ENCODE peak calls at places on chromosomes 5 and 9, in eight cellular contexts. V is fibroblast of the aortic adventitia, N is heart right ventricle, Y is lung, S is lower leg skin, L is foreskin fibroblast, C is gastrocnemius medialis, P is retinal pigment epithelial cell. G is an unnamed sample.

GRCh38 chr9:35538361-35539234 is 48.7 kb downstream of the RUSC2 start:
- DNase-seq in S (no peak), P (no peak), L (peak), N (peak), C (peak), V (peak), Y (no peak), G (peak)

GRCh38 chr9:14246951-14247350 is 67.0 kb downstream of the NFIB start:
- DNase-seq in C (no peak), L (no peak), N (no peak), V (no peak), S (no peak), Y (no peak), P (no peak), G (no peak)

GRCh38 chr9:108549184-108549583 is 306.6 kb downstream of the ACTL7B start:
- DNase-seq in N (no peak), S (no peak), V (no peak), P (no peak), C (no peak), L (no peak), Y (no peak), G (peak)

GRCh38 chr5:132262882-132263547 is 5.5 kb downstream of the PDLIM4 start:
- DNase-seq in Y (no peak), S (no peak), C (no peak), V (no peak), L (no peak), P (no peak), N (no peak), G (no peak)

GRCh38 chr5:107985144-107985543 is 314.4 kb upstream of the EFNA5 start:
- DNase-seq in Y (peak), N (no peak), S (no peak), P (peak), L (no peak), C (peak), V (no peak), G (peak)

GRCh38 chr5:7074176-7074575 is 321.8 kb upstream of the ADCY2 start:
- DNase-seq in S (no peak), V (no peak), Y (no peak), L (no peak), N (no peak), C (no peak), P (no peak), G (no peak)

GRCh38 chr5:88245893-88246244 is 22.8 kb downstream of the TMEM161B start:
- DNase-seq in N (no peak), S (no peak), P (no peak), Y (no peak), L (no peak), V (no peak), C (no peak), G (no peak)

GRCh38 chr5:158431369-158432029 is 572.6 kb upstream of the CLINT1 start:
- DNase-seq in V (peak), S (peak), Y (no peak), L (peak), N (no peak), P (no peak), C (peak), G (peak)

GRCh38 chr5:122846051-122846567 is 696 bp downstream of the SNX24 start:
- DNase-seq in L (peak), P (no peak), N (no peak), V (peak), Y (peak), C (no peak), S (no peak), G (peak)

GRCh38 chr9:93132287-93132927 is 1.6 kb downstream of the NINJ1 start:
- DNase-seq in V (peak), S (peak), C (peak), L (peak), P (no peak), Y (no peak), N (peak), G (peak)

GRCh38 chr5:79971156-79971555 is 19.9 kb downstream of the MTX3 start:
- DNase-seq in C (no peak), Y (no peak), L (peak), V (peak), P (no peak), N (no peak), S (no peak), G (peak)

GRCh38 chr5:83474170-83474796 is 2.7 kb downstream of the VCAN start:
- DNase-seq in N (peak), C (peak), Y (peak), V (peak), S (peak), P (peak), L (peak), G (peak)

GRCh38 chr5:113293613-113294340 is 141.0 kb downstream of the TSSK1B start:
- DNase-seq in V (peak), P (no peak), Y (no peak), C (no peak), S (peak), L (peak), N (no peak), G (peak)

GRCh38 chr9:20981486-20981885 is 50.0 kb downstream of the HACD4 start:
- DNase-seq in Y (no peak), S (no peak), V (peak), L (peak), N (no peak), P (peak), C (no peak), G (peak)

GRCh38 chr9:98083566-98084135 is 27.1 kb downstream of the NANS start:
- DNase-seq in L (no peak), C (no peak), Y (no peak), S (no peak), N (no peak), P (no peak), V (no peak), G (no peak)

GRCh38 chr5:22063717-22064116 is 789.4 kb downstream of the CDH12 start:
- DNase-seq in N (no peak), P (no peak), C (no peak), S (no peak), L (no peak), Y (no peak), V (no peak), G (no peak)

GRCh38 chr5:10460252-10460906 is 18.7 kb downstream of the ROPN1L start:
- DNase-seq in L (no peak), P (no peak), Y (no peak), S (no peak), V (peak), N (peak), C (no peak), G (no peak)

GRCh38 chr9:69697475-69697874 is 25.3 kb upstream of the APBA1 start:
- DNase-seq in C (no peak), P (no peak), V (no peak), S (no peak), Y (no peak), L (no peak), N (no peak), G (no peak)

GRCh38 chr5:83378624-83379259 is 92.8 kb upstream of the VCAN start:
- DNase-seq in L (no peak), S (no peak), C (no peak), Y (no peak), N (no peak), P (no peak), V (no peak), G (no peak)

GRCh38 chr9:115849679-115850412 is 303.7 kb upstream of the PAPPA start:
- DNase-seq in P (no peak), V (peak), N (no peak), S (no peak), Y (no peak), L (peak), C (no peak), G (peak)

GRCh38 chr9:133592731-133593409 is 16.3 kb downstream of the FAM163B start:
- DNase-seq in L (no peak), C (no peak), P (no peak), Y (no peak), S (no peak), N (no peak), V (no peak), G (peak)

GRCh38 chr5:151664694-151665583 is 21.8 kb downstream of the SPARC start:
- DNase-seq in S (no peak), P (no peak), L (peak), C (no peak), V (peak), N (peak), Y (no peak), G (peak)

GRCh38 chr9:83622433-83622813 is 520 bp upstream of the IDNK start:
- DNase-seq in C (no peak), S (no peak), N (no peak), L (no peak), V (no peak), Y (no peak), P (no peak), G (no peak)

GRCh38 chr9:133141833-133142594 is 21.0 kb upstream of the RALGDS start:
- DNase-seq in N (peak), C (no peak), S (no peak), V (no peak), Y (no peak), L (no peak), P (no peak), G (no peak)

GRCh38 chr9:127966416-127967150 is 14.2 kb downstream of the EEIG1 start:
- DNase-seq in C (no peak), L (no peak), Y (no peak), V (no peak), N (no peak), P (no peak), S (no peak), G (no peak)

GRCh38 chr5:82405166-82405565 is 127.0 kb upstream of the RPS23 start:
- DNase-seq in V (peak), L (peak), N (no peak), Y (no peak), C (no peak), S (no peak), P (peak), G (peak)

GRCh38 chr9:118882674-118883073 is 486.6 kb downstream of the BRINP1 start:
- DNase-seq in C (no peak), L (no peak), S (no peak), V (no peak), Y (no peak), P (no peak), N (no peak), G (no peak)

GRCh38 chr5:174317261-174317894 is 271.9 kb downstream of the NSG2 start:
- DNase-seq in P (no peak), Y (no peak), C (no peak), N (peak), S (no peak), L (peak), V (peak), G (peak)

GRCh38 chr5:541148-541887 is 17.1 kb upstream of the SLC9A3 start:
- DNase-seq in L (no peak), V (no peak), S (no peak), C (no peak), N (peak), Y (no peak), P (no peak), G (no peak)

GRCh38 chr9:16128003-16128402 is 575.2 kb downstream of the CCDC171 start:
- DNase-seq in C (no peak), Y (no peak), N (no peak), V (no peak), P (no peak), L (no peak), S (no peak), G (no peak)

GRCh38 chr5:67693956-67694564 is 497.5 kb upstream of the CD180 start:
- DNase-seq in S (peak), P (peak), N (peak), Y (peak), L (peak), C (peak), V (peak), G (peak)

GRCh38 chr5:6473284-6473683 is 24.6 kb downstream of the UBE2QL1 start:
- DNase-seq in P (no peak), S (no peak), V (no peak), Y (no peak), N (no peak), L (no peak), C (no peak), G (no peak)

GRCh38 chr5:125679522-125679921 is 743.7 kb upstream of the GRAMD2B start:
- DNase-seq in S (no peak), Y (no peak), P (no peak), C (no peak), V (no peak), L (no peak), N (no peak), G (peak)

GRCh38 chr9:83334320-83334719 is 203.9 kb downstream of the FRMD3 start:
- DNase-seq in L (peak), N (peak), S (peak), C (peak), Y (peak), P (peak), V (peak), G (peak)

GRCh38 chr9:37801287-37801850 is 772 bp downstream of the DCAF10 start:
- DNase-seq in V (peak), C (no peak), Y (peak), N (peak), P (no peak), L (no peak), S (no peak), G (peak)

GRCh38 chr5:178385472-178385853 is 152.9 kb upstream of the PHYKPL start:
- DNase-seq in V (no peak), P (no peak), N (no peak), S (no peak), C (no peak), Y (no peak), L (no peak), G (peak)

GRCh38 chr5:98769006-98769255 is 4.5 kb upstream of the RGMB start:
- DNase-seq in L (no peak), P (no peak), C (peak), S (no peak), V (no peak), Y (no peak), N (peak), G (no peak)

GRCh38 chr9:88174324-88174723 is 36.0 kb upstream of the SPATA31C2 start:
- DNase-seq in Y (no peak), S (no peak), N (no peak), P (no peak), L (no peak), V (no peak), C (no peak), G (no peak)

DNA sequence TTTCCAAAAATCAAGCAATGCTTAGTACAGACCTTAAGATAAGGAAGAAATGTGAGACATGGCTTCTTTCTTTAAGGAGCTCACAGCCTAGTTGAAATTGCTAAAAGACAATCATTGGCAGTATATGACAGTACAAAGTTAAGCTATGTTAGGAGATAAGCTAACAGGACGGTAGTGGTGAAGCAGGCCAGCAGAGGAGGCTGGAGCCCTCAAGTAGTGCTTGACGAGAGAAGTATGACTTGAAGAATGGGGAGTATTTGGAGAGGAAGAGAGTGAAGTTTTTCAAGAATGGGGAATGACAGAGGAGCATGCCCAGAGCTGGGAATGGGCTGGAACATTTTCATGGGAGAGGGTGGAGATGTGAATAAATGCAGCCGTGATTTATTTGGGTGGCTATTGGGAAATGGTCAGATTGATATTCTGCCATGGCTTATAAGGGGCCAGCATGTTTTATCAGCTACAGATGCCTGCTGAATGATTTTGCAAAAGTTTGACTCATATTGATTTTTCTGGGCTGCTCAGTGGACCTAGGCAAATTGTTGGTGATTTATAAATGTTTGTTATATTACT is 43.7 kb downstream of the LURAP1L start:
- DNase-seq in L (no peak), S (peak), C (no peak), Y (peak), N (no peak), P (no peak), V (peak), G (peak)
- TF ChIP-seq CTCF in L (no peak), S (no peak), C (no peak), Y (no peak), N (no peak), P (no peak), V (peak), G (no peak)

GRCh38 chr5:76947064-76947463 is 5.8 kb upstream of the CRHBP start:
- DNase-seq in P (no peak), L (no peak), S (no peak), V (no peak), C (no peak), Y (no peak), N (no peak), G (no peak)
- H3K4me3 ChIP-seq in P (no peak), L (no peak), S (no peak), V (no peak), C (no peak), Y (no peak), N (no peak), G (no peak)

DNA sequence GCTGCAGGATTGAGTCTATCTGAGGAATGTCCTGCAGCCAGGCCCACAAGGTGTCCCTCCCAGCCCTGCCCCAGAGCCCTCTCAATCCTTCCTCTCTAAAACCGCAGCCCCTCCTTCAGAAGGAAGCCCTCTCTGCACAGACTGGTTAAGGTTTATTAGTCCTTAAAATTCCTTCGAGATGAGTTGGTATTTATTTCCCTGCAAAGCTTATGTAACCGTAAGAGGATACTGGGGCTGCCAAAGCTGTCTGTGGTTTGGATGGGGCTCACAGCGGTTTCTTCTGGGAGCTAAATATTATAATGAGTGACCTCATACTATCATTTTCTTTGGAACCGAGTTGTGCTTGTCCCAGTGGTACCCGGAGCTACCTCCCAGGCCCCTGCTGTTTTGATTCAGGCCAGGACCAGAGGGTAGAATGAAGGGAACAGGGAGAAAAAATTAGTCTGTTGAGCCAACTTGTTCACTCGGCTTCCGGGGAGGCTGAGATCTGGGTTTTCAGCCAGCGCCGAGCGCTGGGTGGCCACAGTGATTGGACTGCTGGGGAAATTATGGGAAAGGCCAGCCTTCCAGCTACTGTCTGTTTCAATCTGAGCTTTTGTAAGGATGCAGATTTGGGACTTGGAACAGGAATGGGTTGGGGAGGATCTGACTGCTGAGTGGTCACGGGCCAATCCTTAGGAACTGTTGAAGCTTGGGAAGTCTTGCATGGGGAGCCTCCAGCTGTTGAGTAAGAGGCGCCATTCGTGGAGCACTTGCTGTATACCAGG is 107.5 kb downstream of the NDFIP1 start:
- DNase-seq in N (peak), L (peak), Y (peak), S (peak), V (peak), C (peak), P (peak), G (peak)
- TF ChIP-seq CTCF in N (no peak), L (no peak), Y (no peak), S (no peak), V (no peak), C (no peak), P (no peak), G (no peak)

GRCh38 chr9:5008206-5008605 is 23.1 kb downstream of the JAK2 start:
- DNase-seq in N (no peak), V (no peak), Y (no peak), C (no peak), L (no peak), P (no peak), S (no peak), G (no peak)

GRCh38 chr9:5015934-5016333 is 30.9 kb downstream of the JAK2 start:
- DNase-seq in Y (no peak), L (no peak), C (no peak), S (no peak), N (no peak), P (no peak), V (no peak), G (no peak)

DNA sequence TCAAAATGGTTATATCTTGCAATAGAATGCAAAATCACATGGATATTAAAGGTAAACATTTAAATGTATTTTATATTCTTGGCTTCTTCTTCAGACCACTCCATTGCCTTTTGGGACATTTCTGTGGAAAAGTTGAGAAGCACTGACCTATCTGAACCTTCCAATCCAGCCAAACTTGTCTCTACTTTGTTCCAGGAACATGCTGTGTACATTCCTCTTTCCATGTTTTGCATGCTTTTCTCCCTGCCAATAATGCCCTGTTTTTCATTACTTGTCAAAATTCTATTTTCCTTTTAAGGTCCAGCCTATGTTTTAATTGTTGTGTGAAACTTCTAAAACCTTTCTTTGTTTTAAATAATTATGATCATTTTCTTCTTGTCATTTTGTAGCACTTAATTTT is 28.3 kb downstream of the JAK2 start:
- DNase-seq in C (no peak), S (peak), P (no peak), Y (no peak), N (no peak), L (no peak), V (peak), G (no peak)
- H3K4me3 ChIP-seq in C (no peak), S (no peak), P (no peak), Y (no peak), N (no peak), L (no peak), V (no peak), G (no peak)

GRCh38 chr9:121609845-121610637 is 41.4 kb upstream of the DAB2IP start:
- DNase-seq in P (peak), N (peak), L (no peak), Y (peak), V (peak), C (peak), S (peak), G (peak)
- TF ChIP-seq CTCF in P (peak), N (peak), L (no peak), Y (no peak), V (no peak), C (peak), S (no peak), G (no peak)

GRCh38 chr5:139744471-139745120 is 51.0 kb upstream of the PSD2 start:
- DNase-seq in Y (no peak), L (no peak), N (no peak), C (no peak), P (no peak), S (no peak), V (no peak), G (no peak)

GRCh38 chr5:139745800-139746690 is 49.6 kb upstream of the PSD2 start:
- DNase-seq in N (peak), S (peak), V (peak), P (no peak), L (peak), Y (peak), C (peak), G (peak)

GRCh38 chr5:139746691-139747582 is 48.7 kb upstream of the PSD2 start:
- DNase-seq in L (no peak), C (no peak), P (no peak), N (no peak), Y (no peak), V (peak), S (no peak), G (no peak)

GRCh38 chr5:139743804-139744203 is 51.8 kb upstream of the PSD2 start:
- DNase-seq in N (no peak), Y (no peak), C (no peak), P (no peak), V (no peak), S (no peak), L (no peak), G (no peak)

DNA sequence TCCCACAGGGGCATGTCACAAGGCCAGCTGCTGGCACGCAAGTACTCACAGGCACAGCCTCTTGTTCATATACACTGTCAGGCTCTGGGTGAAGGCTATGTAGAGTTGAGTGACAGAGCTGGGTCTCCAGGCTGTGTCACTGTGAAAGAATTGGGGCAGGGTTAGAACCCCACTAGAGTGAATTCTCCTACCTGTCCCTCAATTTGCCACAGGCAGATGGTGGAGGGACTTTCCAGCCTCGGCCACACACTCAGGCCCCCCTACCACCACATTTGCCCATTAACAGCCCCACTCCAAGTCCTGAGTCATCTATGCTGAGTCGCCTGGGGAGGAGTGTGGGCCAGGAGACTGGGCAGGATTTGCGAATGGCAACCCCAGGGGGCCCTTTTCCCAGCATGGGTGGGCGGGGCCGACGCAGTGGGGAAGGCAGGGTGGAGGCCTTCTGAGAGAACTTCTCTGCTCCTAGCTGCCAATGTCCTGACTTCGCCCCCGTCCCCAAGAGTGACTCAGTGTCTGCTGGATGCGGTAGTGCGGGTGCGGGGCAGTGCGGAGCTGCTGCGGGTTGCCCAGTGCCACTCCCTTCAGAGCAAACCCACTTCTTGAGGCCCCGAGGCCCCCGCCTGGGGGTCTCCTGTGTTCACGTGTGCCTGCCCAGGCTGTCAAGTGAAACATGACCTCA is 50.3 kb upstream of the PSD2 start:
- DNase-seq in P (peak), Y (peak), S (no peak), L (peak), C (peak), N (peak), V (peak), G (peak)
- H3K4me3 ChIP-seq in P (no peak), Y (no peak), S (no peak), L (no peak), C (no peak), N (no peak), V (no peak), G (no peak)

G was measured in cardiac fibroblast.